ENCODE peak calls at places on chromosomes 7 and 10, in ten cellular contexts. Q, I, G, C, S, D, O, Z, F and W are unnamed samples.

GRCh38 chr7:148962823-148963582 is 65.3 kb downstream of the PDIA4 start:
- DNase-seq in Z (peak; percentile 61), S (peak; percentile 74), C (peak; percentile 59), F (peak; percentile 73), Q (peak; percentile 64), D (peak; percentile 72), I (no peak), G (peak; percentile 60), O (no peak), W (peak; percentile 68)

GRCh38 chr10:108598831-108599230 is 1324.5 kb downstream of the XPNPEP1 start:
- DNase-seq in O (no peak), Z (no peak), S (no peak), I (no peak), Q (no peak), G (no peak), C (no peak), D (peak; percentile 8), F (no peak), W (no peak)

GRCh38 chr7:11216276-11216675 is 242.6 kb downstream of the PHF14 start:
- DNase-seq in S (no peak), Z (no peak), Q (no peak), D (no peak), G (no peak), I (no peak), O (no peak), F (no peak), C (no peak), W (no peak)

GRCh38 chr10:127325506-127325905 is 129.1 kb upstream of the INSYN2A start:
- DNase-seq in O (no peak), Q (no peak), S (no peak), D (no peak), I (no peak), Z (no peak), F (no peak), C (no peak), G (no peak), W (no peak)

GRCh38 chr7:120729300-120729699 is 128.6 kb downstream of the TSPAN12 start:
- DNase-seq in Q (no peak), G (no peak), I (no peak), D (no peak), S (peak; percentile 13), C (no peak), F (peak; percentile 8), O (no peak), Z (no peak), W (no peak)

GRCh38 chr7:31408120-31408729 is 67.7 kb upstream of the NEUROD6 start:
- DNase-seq in O (no peak), I (no peak), S (no peak), Z (no peak), Q (no peak), C (no peak), D (peak; percentile 94), G (peak; percentile 18), F (no peak), W (no peak)

GRCh38 chr7:158782638-158783490 is 46.4 kb downstream of the ESYT2 start:
- DNase-seq in S (peak; percentile 28), I (peak; percentile 81), C (no peak), Q (no peak), D (peak; percentile 75), G (no peak), F (peak; percentile 41), Z (no peak), O (no peak), W (peak; percentile 88)

GRCh38 chr10:79310911-79311573 is 36.2 kb upstream of the PPIF start:
- DNase-seq in I (no peak), Q (no peak), C (no peak), F (no peak), Z (peak; percentile 56), O (no peak), G (no peak), S (no peak), D (no peak), W (no peak)

GRCh38 chr10:16999665-17000451 is 129.8 kb downstream of the CUBN start:
- DNase-seq in F (no peak), D (no peak), I (no peak), G (no peak), S (no peak), O (no peak), Q (no peak), Z (no peak), C (no peak), W (no peak)

GRCh38 chr10:130834170-130834569 is 477.4 kb downstream of the TCERG1L start:
- DNase-seq in C (no peak), Q (no peak), O (no peak), F (no peak), Z (no peak), D (no peak), I (no peak), G (no peak), S (no peak), W (no peak)

GRCh38 chr10:10271639-10272192 is 746.0 kb upstream of the CELF2 start:
- DNase-seq in Z (no peak), D (no peak), Q (no peak), G (no peak), S (no peak), O (no peak), I (no peak), C (no peak), F (no peak), W (no peak)
- H3K4me3 ChIP-seq in Z (no peak overlapping the region), D (no peak overlapping the region), Q (no peak overlapping the region), G (no peak overlapping the region), S (no peak overlapping the region), O (no peak overlapping the region), I (no peak overlapping the region), C (no peak overlapping the region), F (no peak overlapping the region), W (no peak overlapping the region)

GRCh38 chr7:128890306-128891109 is 20.0 kb downstream of the KCP start:
- DNase-seq in I (peak; percentile 65), S (no peak), Z (peak; percentile 63), C (no peak), G (no peak), Q (no peak), D (peak; percentile 44), O (no peak), F (peak; percentile 74), W (no peak)
- TF ChIP-seq POLR2A in I (no peak), S (no peak), Z (no peak), C (no peak), G (no peak), Q (no peak), D (no peak), O (no peak), F (no peak), W (no peak)

GRCh38 chr10:97099868-97100267 is 85.9 kb downstream of the SLIT1 start:
- DNase-seq in C (no peak), Q (no peak), G (no peak), D (no peak), F (no peak), O (no peak), Z (no peak), I (no peak), S (no peak), W (no peak)

GRCh38 chr10:97095701-97096300 is 90.0 kb downstream of the SLIT1 start:
- DNase-seq in F (no peak), Q (no peak), C (no peak), Z (no peak), G (no peak), D (no peak), I (no peak), O (no peak), S (no peak), W (no peak)

GRCh38 chr10:97097154-97097490 is 88.6 kb downstream of the SLIT1 start:
- DNase-seq in O (no peak), S (no peak), F (no peak), C (no peak), I (no peak), D (no peak), Q (no peak), Z (no peak), G (no peak), W (no peak)

GRCh38 chr10:97099089-97099488 is 86.7 kb downstream of the SLIT1 start:
- DNase-seq in Q (no peak), S (no peak), C (no peak), I (no peak), G (no peak), D (no peak), F (no peak), Z (no peak), O (no peak), W (no peak)

DNA sequence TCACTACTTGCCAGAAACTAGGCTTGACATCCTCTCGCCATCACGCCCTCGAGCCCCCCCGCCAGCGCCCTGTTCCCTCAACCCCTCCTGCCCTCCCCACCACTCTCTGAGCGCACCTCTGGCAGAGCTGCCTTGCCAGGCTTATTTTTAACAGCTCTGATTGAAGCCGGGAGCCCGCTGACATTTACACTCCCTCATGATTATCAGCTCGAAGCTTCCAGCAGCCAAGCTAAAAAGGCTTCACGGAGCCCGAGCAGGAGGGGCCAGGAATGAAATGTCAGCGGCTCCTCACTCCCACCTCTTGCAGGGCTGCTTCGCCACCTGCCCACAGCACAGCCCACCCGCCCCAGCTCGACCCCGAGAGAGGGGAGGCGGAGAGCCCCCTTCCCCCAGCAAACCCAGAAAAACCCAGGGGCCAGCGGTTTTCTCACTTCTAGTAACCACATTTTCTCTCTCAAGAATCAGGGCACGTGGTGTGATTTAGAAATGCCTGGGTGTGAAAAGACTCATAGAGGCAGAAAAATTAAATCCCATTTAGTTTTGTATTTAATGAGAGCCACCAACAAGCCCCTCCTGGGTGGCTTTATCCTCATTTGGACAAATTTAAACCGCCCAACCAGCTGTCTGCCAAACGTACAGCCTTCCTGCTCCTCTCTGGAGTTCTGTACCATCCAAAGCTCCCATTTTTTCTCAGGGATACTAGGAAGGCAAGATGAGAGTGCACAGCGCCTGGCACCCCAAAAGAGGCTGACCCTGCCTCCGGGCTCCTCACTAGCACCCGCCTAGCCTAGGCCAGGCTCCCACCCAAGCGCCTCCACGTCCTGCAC is 89.2 kb downstream of the SLIT1 start:
- DNase-seq in Q (no peak), O (no peak), G (no peak), I (no peak), F (no peak), Z (no peak), D (no peak), C (no peak), S (peak; percentile 11), W (no peak)
- H3K4me3 ChIP-seq in Q (no peak overlapping the region), O (no peak overlapping the region), G (no peak overlapping the region), I (no peak overlapping the region), F (no peak overlapping the region), Z (no peak overlapping the region), D (no peak overlapping the region), C (peak overlapping the region; percentile 20), S (no peak overlapping the region), W (no peak overlapping the region)

GRCh38 chr7:6257602-6258001 is 14.8 kb downstream of the CYTH3 start:
- DNase-seq in D (no peak), O (no peak), C (no peak), G (no peak), S (no peak), Z (no peak), I (no peak), Q (no peak), F (no peak), W (no peak)

GRCh38 chr7:6254891-6255290 is 17.5 kb downstream of the CYTH3 start:
- DNase-seq in Q (no peak), O (no peak), G (no peak), I (no peak), F (no peak), C (no peak), Z (no peak), S (no peak), D (no peak), W (no peak)

GRCh38 chr7:6258440-6259182 is 13.8 kb downstream of the CYTH3 start:
- DNase-seq in O (no peak), Z (no peak), S (no peak), D (no peak), Q (no peak), C (no peak), G (no peak), F (no peak), I (no peak), W (no peak)

GRCh38 chr7:6259257-6259656 is 13.2 kb downstream of the CYTH3 start:
- DNase-seq in C (no peak), I (no peak), O (no peak), G (no peak), Q (no peak), S (no peak), D (no peak), F (no peak), Z (no peak), W (no peak)

GRCh38 chr7:6256709-6257535 is 15.5 kb downstream of the CYTH3 start:
- DNase-seq in C (no peak), D (no peak), G (no peak), F (peak; percentile 22), Z (no peak), I (no peak), Q (peak; percentile 60), S (peak; percentile 25), O (no peak), W (peak; percentile 61)
- TF ChIP-seq POLR2A in C (no peak), D (no peak), G (no peak), F (no peak), Z (no peak), I (no peak), Q (no peak), S (no peak), O (no peak), W (no peak)